ENCODE peak calls at places on chromosome 2, in six cellular contexts. H is GM23248, I is A549, U is trophoblast cell, V is astrocyte, C is endothelial cell of umbilical vein. J is an unnamed sample.
A peak's percentile ranks its signal among the peaks of the same experiment; 100 is the strongest.

GRCh38 chr2:6143812-6144211 is 451.6 kb downstream of the SOX11 start:
- DNase-seq in C (no peak), V (no peak), U (no peak), I (no peak), H (no peak), J (no peak)

GRCh38 chr2:175560521-175561164 is 379.1 kb upstream of the ATP5MC3 start:
- DNase-seq in H (no peak), I (no peak), C (no peak), U (no peak), V (no peak), J (no peak)

GRCh38 chr2:111704246-111704645 is 179.7 kb downstream of the ANAPC1 start:
- DNase-seq in C (no peak), V (peak; percentile 80), H (peak; percentile 89), U (no peak), I (peak; percentile 36), J (peak; percentile 84)

GRCh38 chr2:67772216-67773180 is 290.3 kb downstream of the C1D start:
- DNase-seq in C (peak; percentile 50), I (no peak), H (peak; percentile 10), V (no peak), U (no peak), J (no peak)

GRCh38 chr2:66686768-66687167 is 251.8 kb downstream of the MEIS1 start:
- DNase-seq in H (peak; percentile 52), V (peak; percentile 5), C (no peak), U (no peak), I (no peak), J (peak; percentile 43)

GRCh38 chr2:158904126-158904525 is 64.3 kb upstream of the TANC1 start:
- DNase-seq in C (no peak), H (peak; percentile 32), U (no peak), V (no peak), I (no peak), J (no peak)

GRCh38 chr2:2839393-2840096 is 508.5 kb upstream of the MYT1L start:
- DNase-seq in H (no peak), U (no peak), I (no peak), C (no peak), V (no peak), J (no peak)

GRCh38 chr2:74881626-74882298 is 47.8 kb downstream of the HK2 start:
- DNase-seq in I (no peak), C (no peak), H (no peak), V (no peak), U (no peak), J (no peak)

GRCh38 chr2:57434952-57435351 is 611.7 kb upstream of the VRK2 start:
- DNase-seq in H (peak; percentile 10), U (no peak), V (no peak), C (no peak), I (no peak), J (no peak)

GRCh38 chr2:88711897-88712296 is 20.4 kb downstream of the RPIA start:
- DNase-seq in V (no peak), C (no peak), U (no peak), H (no peak), I (no peak), J (peak; percentile 16)

GRCh38 chr2:19900536-19901200 is 1.1 kb downstream of the TTC32 start:
- DNase-seq in H (peak; percentile 53), V (peak; percentile 15), U (no peak), I (peak; percentile 35), C (peak; percentile 64), J (peak; percentile 39)

GRCh38 chr2:162226836-162227235 is 16.4 kb downstream of the FAP start:
- DNase-seq in I (no peak), V (no peak), U (no peak), C (no peak), H (peak; percentile 41), J (no peak)

GRCh38 chr2:100817388-100817985 is 2.5 kb upstream of the NPAS2 start:
- DNase-seq in I (no peak), U (no peak), V (no peak), H (no peak), C (no peak), J (peak; percentile 45)

GRCh38 chr2:155190342-155190741 is 491.8 kb downstream of the KCNJ3 start:
- DNase-seq in V (no peak), C (no peak), H (no peak), I (no peak), U (no peak), J (no peak)

GRCh38 chr2:98580656-98581284 is 27.5 kb downstream of the COA5 start:
- DNase-seq in H (no peak), U (no peak), V (no peak), C (no peak), I (no peak), J (no peak)

GRCh38 chr2:109435866-109436634 is 177.7 kb downstream of the SEPTIN10 start:
- DNase-seq in C (no peak), U (peak; percentile 83), H (peak; percentile 72), I (no peak), V (no peak), J (no peak)

GRCh38 chr2:29628078-29628765 is 293.2 kb downstream of the ALK start:
- DNase-seq in I (no peak), C (no peak), U (no peak), H (peak; percentile 39), V (peak; percentile 34), J (peak; percentile 11)

GRCh38 chr2:232013701-232014353 is 52.3 kb downstream of the DIS3L2 start:
- DNase-seq in I (no peak), H (peak; percentile 87), U (peak; percentile 76), C (no peak), V (peak; percentile 93), J (peak; percentile 93)

GRCh38 chr2:106113362-106113971 is 80.6 kb downstream of the UXS1 start:
- DNase-seq in H (no peak), I (no peak), V (no peak), U (no peak), C (no peak), J (no peak)

GRCh38 chr2:108983610-108984009 is 5.4 kb downstream of the EDAR start:
- DNase-seq in I (no peak), V (no peak), U (no peak), C (no peak), H (no peak), J (no peak)

GRCh38 chr2:20175267-20175666 is 49.7 kb downstream of the SDC1 start:
- DNase-seq in I (no peak), V (no peak), H (no peak), U (no peak), C (no peak), J (no peak)

GRCh38 chr2:7430869-7431641 is 513.8 kb downstream of the RNF144A start:
- DNase-seq in U (peak; percentile 95), H (no peak), C (no peak), V (peak; percentile 1), I (no peak), J (peak; percentile 23)

GRCh38 chr2:96423281-96423680 is 81.9 kb downstream of the NEURL3 start:
- DNase-seq in U (no peak), I (no peak), C (no peak), H (peak; percentile 10), V (no peak), J (peak; percentile 54)

GRCh38 chr2:215498411-215498810 is 62.5 kb upstream of the FN1 start:
- DNase-seq in I (peak; percentile 64), U (peak; percentile 53), V (peak; percentile 72), H (peak; percentile 20), C (no peak), J (peak; percentile 93)

GRCh38 chr2:46294185-46294836 is 2.9 kb upstream of the EPAS1 start:
- DNase-seq in V (no peak), I (peak; percentile 60), H (peak; percentile 46), U (no peak), C (peak; percentile 44), J (no peak)

GRCh38 chr2:201644001-201644400 is 698 bp upstream of the TMEM237 start:
- DNase-seq in U (no peak), H (peak; percentile 64), I (no peak), V (peak; percentile 47), C (no peak), J (peak; percentile 40)

GRCh38 chr2:155792666-155793065 is 539.9 kb downstream of the NR4A2 start:
- DNase-seq in U (no peak), I (no peak), H (no peak), C (no peak), V (no peak), J (no peak)

GRCh38 chr2:71721669-71722068 is 268.3 kb downstream of the DYSF start:
- DNase-seq in V (no peak), I (no peak), H (peak; percentile 62), C (no peak), U (no peak), J (no peak)

GRCh38 chr2:114038710-114039109 is 148.8 kb downstream of the ACTR3 start:
- DNase-seq in I (no peak), U (no peak), H (no peak), C (no peak), V (no peak), J (no peak)

GRCh38 chr2:99957724-99958123 is 184.7 kb downstream of the AFF3 start:
- DNase-seq in I (no peak), U (no peak), C (no peak), V (peak; percentile 32), H (peak; percentile 36), J (no peak)

GRCh38 chr2:135999899-136000298 is 14.5 kb upstream of the DARS1 start:
- DNase-seq in C (peak; percentile 32), I (no peak), U (no peak), H (no peak), V (no peak), J (no peak)

GRCh38 chr2:29055586-29055985 is 18.7 kb downstream of the PCARE start:
- DNase-seq in C (no peak), U (no peak), H (no peak), V (no peak), I (no peak), J (no peak)

GRCh38 chr2:136764397-136765255 is 719 bp upstream of the THSD7B start:
- DNase-seq in U (no peak), V (no peak), C (no peak), I (no peak), H (no peak), J (peak; percentile 9)

GRCh38 chr2:118153433-118153832 is 65.2 kb downstream of the INSIG2 start:
- DNase-seq in C (no peak), H (no peak), I (no peak), V (no peak), U (no peak), J (no peak)
- H3K4me2 ChIP-seq in C (no peak overlapping the region), H (no peak overlapping the region), I (no peak overlapping the region), V (no peak overlapping the region), U (no peak overlapping the region), J (no peak overlapping the region)

DNA sequence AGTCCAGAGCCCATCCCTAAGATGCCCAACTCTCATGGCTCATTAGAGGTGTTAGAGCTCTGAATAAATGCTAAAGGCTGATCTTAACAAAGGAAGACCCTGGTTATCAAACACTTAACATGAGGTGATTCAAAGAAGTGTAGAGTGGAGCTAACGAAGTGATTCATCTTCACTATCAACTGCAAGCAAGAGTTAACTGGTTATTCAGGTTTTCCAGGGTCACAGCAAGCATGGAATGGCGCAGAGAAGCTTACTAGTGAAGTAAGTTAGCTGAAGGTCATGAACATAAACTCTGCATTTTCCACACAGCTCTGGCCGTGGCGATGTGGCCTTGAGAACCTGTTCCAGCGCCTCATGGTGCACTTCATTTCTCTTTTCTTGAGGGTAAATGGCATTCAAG is 17.0 kb downstream of the RND3 start:
- DNase-seq in H (peak; percentile 24), I (no peak), C (peak; percentile 12), U (peak; percentile 72), V (no peak), J (no peak)
- H3K4me1 ChIP-seq in H (peaks cover 95% of the 10 kb centered on the region), I (peaks cover 98% of the 10 kb centered on the region), C (peaks cover 97% of the 10 kb centered on the region), U (peaks cover 5% of the 10 kb centered on the region), V (peaks cover 65% of the 10 kb centered on the region), J (peaks cover 45% of the 10 kb centered on the region)

GRCh38 chr2:119012345-119013301 is 70.6 kb downstream of the MARCO start:
- DNase-seq in U (no peak), H (no peak), I (no peak), V (no peak), C (no peak), J (no peak)
- H3K27ac ChIP-seq in U (no peak overlapping the region), H (no peak overlapping the region), I (no peak overlapping the region), V (no peak overlapping the region), C (no peak overlapping the region), J (no peak overlapping the region)

GRCh38 chr2:160319700-160320099 is 119.6 kb upstream of the ITGB6 start:
- DNase-seq in U (no peak), H (no peak), C (no peak), V (no peak), I (no peak), J (no peak)
- H3K4me2 ChIP-seq in U (no peak overlapping the region), H (no peak overlapping the region), C (no peak overlapping the region), V (no peak overlapping the region), I (no peak overlapping the region), J (no peak overlapping the region)

J was measured in mammary epithelial cell.